ENCODE peak calls at places on chromosome 3, in ten cellular contexts. One of them, this sample, is unnamed.

GRCh38 chr3:170802164-170803151 is 67.5 kb downstream of the RPL22L1 start:
- DNase-seq in upper lobe of right lung: no peak
- DNase-seq in adrenal gland: no peak
- DNase-seq in pancreas: no peak
- DNase-seq in bronchial epithelial cell: peak
- DNase-seq in GM06990: no peak
- DNase-seq in AG04449: peak
- DNase-seq in HFF-Myc: peak
- DNase-seq in OCI-LY7: no peak
- DNase-seq in tibial artery: no peak
- DNase-seq in this sample: no peak

GRCh38 chr3:153599685-153600084 is 437.7 kb downstream of the RAP2B start:
- DNase-seq in upper lobe of right lung: no peak
- DNase-seq in adrenal gland: peak
- DNase-seq in pancreas: no peak
- DNase-seq in bronchial epithelial cell: peak
- DNase-seq in GM06990: no peak
- DNase-seq in AG04449: peak
- DNase-seq in HFF-Myc: peak
- DNase-seq in OCI-LY7: no peak
- DNase-seq in tibial artery: peak
- DNase-seq in this sample: no peak

GRCh38 chr3:134640378-134640777 is 10.4 kb downstream of the KY start:
- DNase-seq in upper lobe of right lung: no peak
- DNase-seq in adrenal gland: no peak
- DNase-seq in pancreas: no peak
- DNase-seq in bronchial epithelial cell: no peak
- DNase-seq in GM06990: no peak
- DNase-seq in AG04449: no peak
- DNase-seq in HFF-Myc: no peak
- DNase-seq in OCI-LY7: no peak
- DNase-seq in tibial artery: no peak
- DNase-seq in this sample: no peak

GRCh38 chr3:56800373-56801150 is 1.2 kb downstream of the ARHGEF3 start:
- DNase-seq in upper lobe of right lung: no peak
- DNase-seq in adrenal gland: peak
- DNase-seq in pancreas: no peak
- DNase-seq in bronchial epithelial cell: peak
- DNase-seq in GM06990: peak
- DNase-seq in AG04449: no peak
- DNase-seq in HFF-Myc: no peak
- DNase-seq in OCI-LY7: peak
- DNase-seq in tibial artery: no peak
- DNase-seq in this sample: peak

GRCh38 chr3:67382551-67382950 is 271.9 kb downstream of the SUCLG2 start:
- DNase-seq in upper lobe of right lung: no peak
- DNase-seq in adrenal gland: no peak
- DNase-seq in pancreas: no peak
- DNase-seq in bronchial epithelial cell: no peak
- DNase-seq in GM06990: no peak
- DNase-seq in AG04449: no peak
- DNase-seq in HFF-Myc: no peak
- DNase-seq in OCI-LY7: no peak
- DNase-seq in tibial artery: no peak
- DNase-seq in this sample: no peak

GRCh38 chr3:17456036-17456435 is 286.4 kb downstream of the TBC1D5 start:
- DNase-seq in upper lobe of right lung: no peak
- DNase-seq in adrenal gland: no peak
- DNase-seq in pancreas: no peak
- DNase-seq in bronchial epithelial cell: no peak
- DNase-seq in GM06990: no peak
- DNase-seq in AG04449: no peak
- DNase-seq in HFF-Myc: no peak
- DNase-seq in OCI-LY7: no peak
- DNase-seq in tibial artery: no peak
- DNase-seq in this sample: no peak

GRCh38 chr3:193941486-193941885 is 194.5 kb upstream of the HES1 start:
- DNase-seq in upper lobe of right lung: no peak
- DNase-seq in adrenal gland: no peak
- DNase-seq in pancreas: no peak
- DNase-seq in bronchial epithelial cell: no peak
- DNase-seq in GM06990: no peak
- DNase-seq in AG04449: no peak
- DNase-seq in HFF-Myc: no peak
- DNase-seq in OCI-LY7: no peak
- DNase-seq in tibial artery: no peak
- DNase-seq in this sample: no peak

GRCh38 chr3:183212565-183212964 is 40.5 kb upstream of the B3GNT5 start:
- DNase-seq in upper lobe of right lung: no peak
- DNase-seq in adrenal gland: no peak
- DNase-seq in pancreas: no peak
- DNase-seq in bronchial epithelial cell: no peak
- DNase-seq in GM06990: no peak
- DNase-seq in AG04449: no peak
- DNase-seq in HFF-Myc: no peak
- DNase-seq in OCI-LY7: peak
- DNase-seq in tibial artery: peak
- DNase-seq in this sample: no peak

DNA sequence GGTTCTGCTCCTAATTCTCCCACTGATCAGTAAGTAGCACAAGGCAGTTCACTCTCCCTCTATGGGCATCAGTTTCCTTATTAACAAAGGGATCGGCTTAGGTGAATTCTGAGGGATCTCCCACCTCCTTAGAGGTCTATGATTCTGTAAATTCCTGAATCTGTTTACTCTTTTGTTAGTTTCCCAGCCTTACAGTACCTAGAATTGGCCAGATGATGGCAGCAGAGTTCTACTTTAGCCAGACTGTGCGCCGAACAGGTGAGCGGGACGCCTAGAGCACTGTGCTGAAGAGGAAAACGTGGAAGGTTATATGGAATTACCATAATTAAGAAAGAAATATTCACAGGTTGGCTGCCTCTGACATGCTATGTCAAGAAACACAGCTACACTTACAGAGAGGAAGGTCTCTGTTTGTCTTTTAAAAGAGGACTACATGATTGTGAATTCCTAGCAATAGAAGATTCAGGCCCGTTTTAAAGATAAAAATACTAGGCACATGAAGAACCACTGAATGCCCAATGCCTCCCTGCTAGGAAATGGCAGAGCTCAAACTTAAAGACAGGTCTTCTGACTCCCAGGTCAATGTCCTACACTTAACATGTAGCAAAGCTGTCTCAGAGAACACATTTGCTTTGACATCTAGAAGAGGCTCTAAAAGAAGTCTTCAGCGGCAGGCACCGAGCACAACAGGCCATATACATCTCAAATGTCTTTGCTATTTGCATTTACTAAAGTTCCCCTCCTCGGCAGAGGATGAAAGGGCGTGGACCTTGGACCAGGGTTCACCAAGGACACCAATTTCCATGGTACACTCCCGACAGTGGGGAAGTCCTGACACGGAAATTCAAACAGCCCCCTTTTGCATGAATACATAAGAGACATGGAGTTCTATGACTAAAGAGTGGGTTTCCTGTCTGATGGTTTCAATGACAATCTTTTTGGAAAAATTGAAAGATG is 259.8 kb downstream of the FGF12 start:
- DNase-seq in upper lobe of right lung: no peak
- DNase-seq in adrenal gland: peak
- DNase-seq in pancreas: no peak
- DNase-seq in bronchial epithelial cell: peak
- DNase-seq in GM06990: peak
- DNase-seq in AG04449: peak
- DNase-seq in HFF-Myc: no peak
- DNase-seq in OCI-LY7: peak
- DNase-seq in tibial artery: peak
- DNase-seq in this sample: peak
- H3K4me3 ChIP-seq in upper lobe of right lung: no peak
- H3K4me3 ChIP-seq in adrenal gland: no peak
- H3K4me3 ChIP-seq in pancreas: no peak
- H3K4me3 ChIP-seq in bronchial epithelial cell: no peak
- H3K4me3 ChIP-seq in GM06990: no peak
- H3K4me3 ChIP-seq in AG04449: no peak
- H3K4me3 ChIP-seq in HFF-Myc: no peak
- H3K4me3 ChIP-seq in OCI-LY7: no peak
- H3K4me3 ChIP-seq in tibial artery: no peak
- H3K4me3 ChIP-seq in this sample: no peak

GRCh38 chr3:50193746-50194127 is 2.3 kb downstream of the GNAT1 start:
- DNase-seq in upper lobe of right lung: no peak
- DNase-seq in adrenal gland: no peak
- DNase-seq in pancreas: peak
- DNase-seq in bronchial epithelial cell: no peak
- DNase-seq in GM06990: no peak
- DNase-seq in AG04449: no peak
- DNase-seq in HFF-Myc: no peak
- DNase-seq in OCI-LY7: no peak
- DNase-seq in tibial artery: no peak
- DNase-seq in this sample: no peak

GRCh38 chr3:50192124-50192523 is 714 bp downstream of the GNAT1 start:
- DNase-seq in upper lobe of right lung: no peak
- DNase-seq in adrenal gland: no peak
- DNase-seq in pancreas: peak
- DNase-seq in bronchial epithelial cell: no peak
- DNase-seq in GM06990: no peak
- DNase-seq in AG04449: no peak
- DNase-seq in HFF-Myc: no peak
- DNase-seq in OCI-LY7: no peak
- DNase-seq in tibial artery: no peak
- DNase-seq in this sample: no peak

GRCh38 chr3:50193286-50193685 is 1.9 kb downstream of the GNAT1 start:
- DNase-seq in upper lobe of right lung: no peak
- DNase-seq in adrenal gland: no peak
- DNase-seq in pancreas: no peak
- DNase-seq in bronchial epithelial cell: no peak
- DNase-seq in GM06990: no peak
- DNase-seq in AG04449: no peak
- DNase-seq in HFF-Myc: no peak
- DNase-seq in OCI-LY7: no peak
- DNase-seq in tibial artery: no peak
- DNase-seq in this sample: no peak

GRCh38 chr3:50194128-50194902 is 2.9 kb downstream of the GNAT1 start:
- DNase-seq in upper lobe of right lung: peak
- DNase-seq in adrenal gland: peak
- DNase-seq in pancreas: peak
- DNase-seq in bronchial epithelial cell: peak
- DNase-seq in GM06990: peak
- DNase-seq in AG04449: no peak
- DNase-seq in HFF-Myc: no peak
- DNase-seq in OCI-LY7: peak
- DNase-seq in tibial artery: peak
- DNase-seq in this sample: peak

DNA sequence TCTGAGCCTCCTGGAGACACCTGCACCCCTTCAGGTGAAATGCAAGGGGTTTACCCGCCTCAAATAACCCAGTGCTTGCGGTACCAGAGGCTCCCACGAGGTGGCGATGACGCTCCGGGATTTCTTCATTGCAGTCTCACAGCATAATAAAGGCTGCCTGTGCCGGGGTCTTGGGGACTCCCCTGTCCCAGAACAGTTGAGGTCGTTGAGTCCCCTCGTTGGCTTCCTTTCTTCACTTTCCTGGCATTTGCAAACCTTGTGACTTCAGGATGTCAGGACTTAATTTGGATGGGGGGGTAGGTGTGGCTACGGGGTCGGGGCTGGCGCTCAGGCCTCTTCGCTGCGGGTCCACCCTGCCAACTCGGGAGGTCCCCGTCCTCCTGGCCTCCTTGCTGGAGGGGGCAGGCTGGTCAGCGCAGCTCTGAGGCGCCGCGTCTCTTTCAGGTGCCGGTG is 1.3 kb downstream of the GNAT1 start:
- DNase-seq in upper lobe of right lung: peak
- DNase-seq in adrenal gland: peak
- DNase-seq in pancreas: peak
- DNase-seq in bronchial epithelial cell: peak
- DNase-seq in GM06990: peak
- DNase-seq in AG04449: no peak
- DNase-seq in HFF-Myc: peak
- DNase-seq in OCI-LY7: peak
- DNase-seq in tibial artery: peak
- DNase-seq in this sample: peak
- TF ChIP-seq CTCF in upper lobe of right lung: peak
- TF ChIP-seq CTCF in adrenal gland: peak
- TF ChIP-seq CTCF in pancreas: peak
- TF ChIP-seq CTCF in bronchial epithelial cell: peak
- TF ChIP-seq CTCF in GM06990: peak
- TF ChIP-seq CTCF in AG04449: peak
- TF ChIP-seq CTCF in HFF-Myc: peak
- TF ChIP-seq CTCF in OCI-LY7: peak
- TF ChIP-seq CTCF in tibial artery: peak
- TF ChIP-seq CTCF in this sample: peak

DNA sequence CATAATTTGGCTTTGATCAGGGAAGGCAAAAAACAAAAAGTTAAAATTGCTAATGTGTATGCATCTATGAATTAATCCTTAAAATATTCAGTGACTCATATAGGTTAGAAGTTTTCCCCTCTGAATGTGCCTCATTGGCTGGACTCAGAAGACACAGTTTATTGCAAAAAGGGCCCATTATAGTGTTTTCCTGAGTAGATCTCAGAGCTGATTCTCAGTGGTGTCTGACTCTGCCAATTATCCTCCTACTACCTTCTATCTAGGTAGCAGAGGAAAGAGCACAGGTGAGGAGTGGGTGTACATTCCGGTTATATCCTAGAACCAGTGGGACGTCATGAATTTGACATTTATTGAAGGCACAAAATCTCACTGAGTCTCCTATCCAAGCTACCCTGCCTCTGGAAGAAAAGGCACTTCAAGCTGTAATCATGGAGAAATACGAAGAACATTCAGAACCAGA is 952.1 kb downstream of the TUSC7 start:
- DNase-seq in upper lobe of right lung: no peak
- DNase-seq in adrenal gland: no peak
- DNase-seq in pancreas: no peak
- DNase-seq in bronchial epithelial cell: peak
- DNase-seq in GM06990: no peak
- DNase-seq in AG04449: peak
- DNase-seq in HFF-Myc: no peak
- DNase-seq in OCI-LY7: no peak
- DNase-seq in tibial artery: no peak
- DNase-seq in this sample: no peak
- H3K4me3 ChIP-seq in upper lobe of right lung: no peak
- H3K4me3 ChIP-seq in adrenal gland: no peak
- H3K4me3 ChIP-seq in pancreas: no peak
- H3K4me3 ChIP-seq in bronchial epithelial cell: no peak
- H3K4me3 ChIP-seq in GM06990: no peak
- H3K4me3 ChIP-seq in AG04449: no peak
- H3K4me3 ChIP-seq in HFF-Myc: no peak
- H3K4me3 ChIP-seq in OCI-LY7: no peak
- H3K4me3 ChIP-seq in tibial artery: no peak
- H3K4me3 ChIP-seq in this sample: no peak

DNA sequence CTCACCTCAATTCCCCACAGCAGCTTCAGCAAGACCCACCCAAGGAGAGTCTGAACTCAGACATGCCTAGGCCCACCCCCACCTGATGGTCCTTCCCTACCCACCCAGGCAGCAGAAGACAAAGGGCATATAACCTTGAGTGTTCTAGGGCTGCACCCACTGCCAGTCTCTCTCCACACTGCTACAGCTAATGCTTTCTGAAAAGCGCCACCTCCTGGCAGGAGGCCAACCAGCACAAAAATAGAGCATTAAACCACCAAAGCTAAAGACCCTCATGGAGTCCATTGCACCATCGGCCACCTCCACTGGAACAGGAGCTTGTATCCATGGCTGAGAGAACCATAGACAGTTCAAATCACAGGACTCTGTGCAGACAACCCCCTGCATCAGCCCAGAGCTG is 11.3 kb upstream of the RPL39L start:
- DNase-seq in upper lobe of right lung: no peak
- DNase-seq in adrenal gland: no peak
- DNase-seq in pancreas: no peak
- DNase-seq in bronchial epithelial cell: no peak
- DNase-seq in GM06990: no peak
- DNase-seq in AG04449: no peak
- DNase-seq in HFF-Myc: no peak
- DNase-seq in OCI-LY7: peak
- DNase-seq in tibial artery: peak
- DNase-seq in this sample: peak
- TF ChIP-seq CTCF in upper lobe of right lung: peak
- TF ChIP-seq CTCF in adrenal gland: no peak
- TF ChIP-seq CTCF in pancreas: no peak
- TF ChIP-seq CTCF in bronchial epithelial cell: peak
- TF ChIP-seq CTCF in GM06990: peak
- TF ChIP-seq CTCF in AG04449: no peak
- TF ChIP-seq CTCF in HFF-Myc: no peak
- TF ChIP-seq CTCF in OCI-LY7: peak
- TF ChIP-seq CTCF in tibial artery: no peak
- TF ChIP-seq CTCF in this sample: peak